ENCODE peak calls at places on chromosomes 3 and 15, in six cellular contexts. One of them, this sample, is unnamed.

GRCh38 chr3:59559721-59560514 is 510.1 kb upstream of the CFAP20DC start:
- DNase-seq in glutamatergic neuron: no peak
- DNase-seq in activated gamma-delta T cell treated with Interleukin-2 at 50 U/mL for 16 hours: no peak
- DNase-seq in stomach: no peak
- DNase-seq in iris pigment epithelial cell: peak
- DNase-seq in T follicular helper cell: no peak
- DNase-seq in this sample: no peak

GRCh38 chr15:100592898-100593297 is 9.1 kb downstream of the LINS1 start:
- DNase-seq in iris pigment epithelial cell: peak
- DNase-seq in stomach: no peak
- DNase-seq in activated gamma-delta T cell treated with Interleukin-2 at 50 U/mL for 16 hours: no peak
- DNase-seq in T follicular helper cell: no peak
- DNase-seq in glutamatergic neuron: no peak
- DNase-seq in this sample: no peak

GRCh38 chr15:65286069-65286703 is 497 bp downstream of the PARP16 start:
- DNase-seq in T follicular helper cell: no peak
- DNase-seq in activated gamma-delta T cell treated with Interleukin-2 at 50 U/mL for 16 hours: no peak
- DNase-seq in glutamatergic neuron: no peak
- DNase-seq in stomach: peak
- DNase-seq in iris pigment epithelial cell: peak
- DNase-seq in this sample: peak

GRCh38 chr3:39275963-39276593 is 3.8 kb downstream of the CX3CR1 start:
- DNase-seq in activated gamma-delta T cell treated with Interleukin-2 at 50 U/mL for 16 hours: no peak
- DNase-seq in iris pigment epithelial cell: no peak
- DNase-seq in glutamatergic neuron: no peak
- DNase-seq in T follicular helper cell: no peak
- DNase-seq in stomach: no peak
- DNase-seq in this sample: no peak

GRCh38 chr3:169448501-169448900 is 215.0 kb downstream of the MECOM start:
- DNase-seq in stomach: no peak
- DNase-seq in T follicular helper cell: no peak
- DNase-seq in activated gamma-delta T cell treated with Interleukin-2 at 50 U/mL for 16 hours: no peak
- DNase-seq in iris pigment epithelial cell: peak
- DNase-seq in glutamatergic neuron: no peak
- DNase-seq in this sample: no peak

GRCh38 chr3:139588450-139588849 is 48.9 kb upstream of the RBP1 start:
- DNase-seq in iris pigment epithelial cell: peak
- DNase-seq in glutamatergic neuron: peak
- DNase-seq in activated gamma-delta T cell treated with Interleukin-2 at 50 U/mL for 16 hours: no peak
- DNase-seq in stomach: no peak
- DNase-seq in T follicular helper cell: no peak
- DNase-seq in this sample: no peak

GRCh38 chr15:40354408-40355171 is 3.4 kb upstream of the DISP2 start:
- DNase-seq in stomach: no peak
- DNase-seq in T follicular helper cell: no peak
- DNase-seq in activated gamma-delta T cell treated with Interleukin-2 at 50 U/mL for 16 hours: no peak
- DNase-seq in iris pigment epithelial cell: no peak
- DNase-seq in glutamatergic neuron: peak
- DNase-seq in this sample: no peak

GRCh38 chr3:171615742-171616141 is 155.5 kb upstream of the TNIK start:
- DNase-seq in iris pigment epithelial cell: peak
- DNase-seq in stomach: no peak
- DNase-seq in glutamatergic neuron: no peak
- DNase-seq in activated gamma-delta T cell treated with Interleukin-2 at 50 U/mL for 16 hours: no peak
- DNase-seq in T follicular helper cell: no peak
- DNase-seq in this sample: no peak

GRCh38 chr15:37485056-37485455 is 384.7 kb upstream of the MEIS2 start:
- DNase-seq in iris pigment epithelial cell: no peak
- DNase-seq in activated gamma-delta T cell treated with Interleukin-2 at 50 U/mL for 16 hours: no peak
- DNase-seq in stomach: no peak
- DNase-seq in T follicular helper cell: no peak
- DNase-seq in glutamatergic neuron: no peak
- DNase-seq in this sample: no peak

GRCh38 chr15:42716125-42716524 is 20.8 kb downstream of the CDAN1 start:
- DNase-seq in iris pigment epithelial cell: no peak
- DNase-seq in activated gamma-delta T cell treated with Interleukin-2 at 50 U/mL for 16 hours: no peak
- DNase-seq in stomach: peak
- DNase-seq in glutamatergic neuron: no peak
- DNase-seq in T follicular helper cell: no peak
- DNase-seq in this sample: no peak

GRCh38 chr3:121232309-121233225 is 313.2 kb downstream of the POLQ start:
- DNase-seq in T follicular helper cell: no peak
- DNase-seq in glutamatergic neuron: no peak
- DNase-seq in stomach: no peak
- DNase-seq in iris pigment epithelial cell: no peak
- DNase-seq in activated gamma-delta T cell treated with Interleukin-2 at 50 U/mL for 16 hours: no peak
- DNase-seq in this sample: no peak

GRCh38 chr3:32226875-32227500 is 11.5 kb upstream of the CMTM8 start:
- DNase-seq in T follicular helper cell: no peak
- DNase-seq in stomach: no peak
- DNase-seq in activated gamma-delta T cell treated with Interleukin-2 at 50 U/mL for 16 hours: no peak
- DNase-seq in glutamatergic neuron: no peak
- DNase-seq in iris pigment epithelial cell: peak
- DNase-seq in this sample: no peak

GRCh38 chr15:91696981-91697380 is 156.5 kb upstream of the SLCO3A1 start:
- DNase-seq in iris pigment epithelial cell: no peak
- DNase-seq in T follicular helper cell: no peak
- DNase-seq in glutamatergic neuron: no peak
- DNase-seq in stomach: no peak
- DNase-seq in activated gamma-delta T cell treated with Interleukin-2 at 50 U/mL for 16 hours: no peak
- DNase-seq in this sample: no peak

GRCh38 chr3:157113832-157114505 is 46.0 kb downstream of the CCNL1 start:
- DNase-seq in stomach: no peak
- DNase-seq in iris pigment epithelial cell: no peak
- DNase-seq in activated gamma-delta T cell treated with Interleukin-2 at 50 U/mL for 16 hours: no peak
- DNase-seq in glutamatergic neuron: no peak
- DNase-seq in T follicular helper cell: no peak
- DNase-seq in this sample: no peak

GRCh38 chr15:90851114-90851513 is 17.3 kb upstream of the FURIN start:
- DNase-seq in stomach: no peak
- DNase-seq in activated gamma-delta T cell treated with Interleukin-2 at 50 U/mL for 16 hours: peak
- DNase-seq in glutamatergic neuron: no peak
- DNase-seq in iris pigment epithelial cell: no peak
- DNase-seq in T follicular helper cell: no peak
- DNase-seq in this sample: no peak

GRCh38 chr3:143973352-143974021 is 1.9 kb downstream of the DIPK2A start:
- DNase-seq in activated gamma-delta T cell treated with Interleukin-2 at 50 U/mL for 16 hours: no peak
- DNase-seq in glutamatergic neuron: no peak
- DNase-seq in iris pigment epithelial cell: peak
- DNase-seq in stomach: no peak
- DNase-seq in T follicular helper cell: no peak
- DNase-seq in this sample: peak

GRCh38 chr3:62870321-62870720 is 4.9 kb downstream of the CADPS start:
- DNase-seq in activated gamma-delta T cell treated with Interleukin-2 at 50 U/mL for 16 hours: no peak
- DNase-seq in iris pigment epithelial cell: peak
- DNase-seq in stomach: no peak
- DNase-seq in T follicular helper cell: no peak
- DNase-seq in glutamatergic neuron: no peak
- DNase-seq in this sample: no peak

GRCh38 chr3:71099997-71100719 is 483.4 kb downstream of the FOXP1 start:
- DNase-seq in stomach: no peak
- DNase-seq in activated gamma-delta T cell treated with Interleukin-2 at 50 U/mL for 16 hours: no peak
- DNase-seq in iris pigment epithelial cell: peak
- DNase-seq in T follicular helper cell: no peak
- DNase-seq in glutamatergic neuron: no peak
- DNase-seq in this sample: no peak

GRCh38 chr3:186598108-186598784 is 14.6 kb upstream of the AHSG start:
- DNase-seq in activated gamma-delta T cell treated with Interleukin-2 at 50 U/mL for 16 hours: no peak
- DNase-seq in iris pigment epithelial cell: peak
- DNase-seq in stomach: no peak
- DNase-seq in glutamatergic neuron: no peak
- DNase-seq in T follicular helper cell: no peak
- DNase-seq in this sample: no peak